ENCODE peak calls at places on chromosomes 7 and 10, in nine cellular contexts. P is esophagus squamous epithelium, N is right cardiac atrium, E is upper lobe of left lung, D is adipocyte, T is neural progenitor cell, G is aorta, K is uterus, A is OCI-LY7. J is an unnamed sample. For H3K4me1, the result is how much of the 10 kb centered on the place peaks cover.

GRCh38 chr10:2935647-2936386 is 131.5 kb upstream of the PFKP start:
- DNase-seq in P (no peak), N (no peak), E (peak), D (no peak), T (no peak), G (no peak), K (no peak), A (no peak), J (no peak)

GRCh38 chr10:18437486-18437885 is 213.9 kb downstream of the NSUN6 start:
- DNase-seq in P (no peak), N (no peak), E (no peak), D (no peak), T (no peak), G (no peak), K (no peak), A (no peak), J (no peak)

GRCh38 chr7:92528188-92528957 is at the start of the genes PEX1 and RBM48:
- DNase-seq in P (peak), N (peak), E (peak), D (peak), T (peak), G (peak), K (peak), A (peak), J (peak)

GRCh38 chr10:123478112-123478511 is 188.0 kb upstream of the GPR26 start:
- DNase-seq in P (no peak), N (no peak), E (no peak), D (no peak), T (no peak), G (no peak), K (no peak), A (no peak), J (no peak)

GRCh38 chr7:106659369-106659962 is 1.5 kb downstream of the CCDC71L start:
- DNase-seq in P (no peak), N (no peak), E (no peak), D (no peak), T (no peak), G (no peak), K (no peak), A (no peak), J (no peak)

GRCh38 chr7:131331806-131332205 is 4.1 kb downstream of the MKLN1 start:
- DNase-seq in P (no peak), N (no peak), E (no peak), D (no peak), T (no peak), G (no peak), K (no peak), A (no peak), J (no peak)

GRCh38 chr7:134936893-134937520 is 49.3 kb upstream of the AGBL3 start:
- DNase-seq in P (no peak), N (no peak), E (no peak), D (peak), T (peak), G (no peak), K (no peak), A (no peak), J (no peak)

GRCh38 chr10:77710759-77711682 is 73.4 kb upstream of the KCNMA1 start:
- DNase-seq in P (no peak), N (peak), E (peak), D (peak), T (peak), G (peak), K (peak), A (peak), J (peak)

GRCh38 chr10:96450514-96451207 is 63.1 kb downstream of the TLL2 start:
- DNase-seq in P (no peak), N (no peak), E (no peak), D (no peak), T (peak), G (no peak), K (no peak), A (no peak), J (no peak)

GRCh38 chr7:157679607-157680006 is 342.8 kb downstream of the DNAJB6 start:
- DNase-seq in P (no peak), N (no peak), E (no peak), D (no peak), T (peak), G (no peak), K (no peak), A (no peak), J (peak)

GRCh38 chr10:69867699-69868558 is 66.2 kb downstream of the COL13A1 start:
- DNase-seq in P (no peak), N (no peak), E (no peak), D (no peak), T (peak), G (no peak), K (no peak), A (no peak), J (no peak)

GRCh38 chr7:123802249-123802648 is 42.7 kb upstream of the HYAL4 start:
- DNase-seq in P (no peak), N (no peak), E (no peak), D (no peak), T (no peak), G (no peak), K (no peak), A (no peak), J (no peak)

GRCh38 chr10:32379314-32379949 is 32.5 kb upstream of the EPC1 start:
- DNase-seq in P (no peak), N (no peak), E (no peak), D (peak), T (peak), G (no peak), K (no peak), A (peak), J (no peak)

GRCh38 chr7:140674899-140675701 is 2.4 kb downstream of the ADCK2 start:
- DNase-seq in P (no peak), N (no peak), E (no peak), D (peak), T (peak), G (no peak), K (no peak), A (peak), J (peak)

GRCh38 chr7:136086712-136087111 is 109.6 kb upstream of the MTPN start:
- DNase-seq in P (no peak), N (peak), E (no peak), D (peak), T (peak), G (no peak), K (peak), A (peak), J (peak)

GRCh38 chr7:108824840-108825540 is 255.3 kb downstream of the DNAJB9 start:
- DNase-seq in P (no peak), N (peak), E (no peak), D (no peak), T (no peak), G (peak), K (peak), A (no peak), J (no peak)

GRCh38 chr7:55130079-55130476 is 111.3 kb downstream of the EGFR start:
- DNase-seq in P (no peak), N (no peak), E (no peak), D (peak), T (peak), G (no peak), K (peak), A (no peak), J (no peak)

GRCh38 chr7:55132550-55132889 is 113.7 kb downstream of the EGFR start:
- DNase-seq in P (no peak), N (no peak), E (no peak), D (no peak), T (no peak), G (no peak), K (no peak), A (no peak), J (no peak)

GRCh38 chr7:55130554-55131198 is 111.9 kb downstream of the EGFR start:
- DNase-seq in P (no peak), N (peak), E (no peak), D (peak), T (peak), G (peak), K (peak), A (no peak), J (peak)

GRCh38 chr7:55132890-55133551 is 114.2 kb downstream of the EGFR start:
- DNase-seq in P (no peak), N (no peak), E (no peak), D (peak), T (no peak), G (peak), K (peak), A (no peak), J (peak)

DNA sequence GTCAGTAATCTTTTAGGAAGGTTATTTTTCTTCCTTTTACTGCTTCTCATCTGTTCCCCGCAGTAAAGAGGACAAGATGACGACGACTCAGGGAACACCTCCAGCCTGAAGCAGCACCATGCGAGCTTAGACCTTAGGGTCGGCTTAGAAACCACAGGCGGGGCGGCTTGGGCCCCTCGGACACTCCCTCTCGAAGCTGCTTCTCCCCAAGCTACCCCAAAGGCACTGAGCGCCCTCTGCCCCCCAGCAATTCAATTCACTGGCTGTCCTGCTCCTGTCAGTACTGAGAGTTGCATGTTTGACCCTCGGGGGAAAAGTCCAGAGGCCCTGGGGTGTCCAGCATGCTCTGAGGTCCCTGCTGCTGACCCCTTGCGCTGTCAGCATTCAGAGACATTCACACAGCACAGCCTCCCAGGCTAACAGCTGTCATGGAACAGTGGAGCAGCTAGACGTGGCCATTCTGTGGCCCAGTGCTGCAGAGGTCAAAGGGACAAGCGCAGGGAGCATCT is 112.7 kb downstream of the EGFR start:
- DNase-seq in P (no peak), N (no peak), E (no peak), D (no peak), T (peak), G (no peak), K (no peak), A (no peak), J (no peak)
- H3K4me1 ChIP-seq in P (under half), N (under half), E (half or more), D (half or more), T (under half), G (under half), K (under half), A (under half), J (half or more)

DNA sequence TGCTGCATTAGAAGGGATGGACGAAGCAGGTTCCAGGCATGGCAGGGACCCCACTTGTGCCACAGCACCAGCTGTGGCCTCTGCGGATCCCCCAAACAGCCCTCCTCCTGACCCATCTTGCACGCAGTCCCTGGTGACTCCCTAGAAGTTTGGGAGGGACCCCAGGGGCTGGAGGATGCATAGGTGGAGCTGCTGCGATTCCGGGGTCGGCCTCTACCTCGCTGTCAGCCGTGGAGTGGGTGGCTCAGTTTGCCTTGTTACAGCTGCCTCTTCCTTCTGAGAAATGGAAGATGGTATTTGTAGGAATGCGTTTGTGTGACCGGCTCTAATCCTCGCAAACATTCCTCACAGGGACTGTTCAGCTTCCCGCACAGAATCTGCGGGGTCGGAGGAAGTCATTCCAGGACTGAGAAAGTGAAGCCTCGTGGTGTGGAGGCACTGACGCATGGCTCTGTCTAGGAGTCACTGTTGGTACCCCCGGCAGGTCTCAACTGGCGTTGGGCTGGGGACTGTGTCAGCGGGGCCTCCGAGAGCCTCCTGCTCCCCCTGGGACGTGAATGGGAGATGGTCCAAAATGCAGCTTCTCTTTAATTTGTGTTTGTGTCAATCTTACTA is 17.5 kb downstream of the PWWP2B start:
- DNase-seq in P (no peak), N (no peak), E (peak), D (no peak), T (peak), G (no peak), K (no peak), A (no peak), J (no peak)
- H3K4me1 ChIP-seq in P (half or more), N (under half), E (half or more), D (under half), T (under half), G (under half), K (under half), A (under half), J (under half)

DNA sequence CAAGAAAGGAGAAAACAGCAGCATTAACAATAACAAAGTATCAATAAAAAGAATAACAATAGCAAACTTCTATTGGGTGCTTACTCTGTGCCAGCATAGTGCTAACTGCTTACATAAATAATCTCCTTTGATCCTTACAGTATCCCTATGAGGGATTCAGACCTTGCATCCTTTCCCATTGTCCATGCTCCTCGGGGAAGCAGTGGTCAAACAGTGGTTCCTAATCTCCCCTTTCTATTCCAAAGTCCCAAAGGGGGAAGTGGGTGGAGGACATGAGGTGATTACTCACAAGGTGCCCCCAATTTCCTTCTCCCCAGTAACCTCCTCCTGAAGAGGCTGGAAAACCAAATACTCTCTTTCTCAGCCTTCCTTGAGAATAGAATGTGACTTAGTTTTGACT is 22.0 kb upstream of the MSMB start:
- DNase-seq in P (no peak), N (no peak), E (no peak), D (no peak), T (peak), G (no peak), K (no peak), A (no peak), J (no peak)
- H3K4me1 ChIP-seq in P (under half), N (under half), E (under half), D (under half), T (under half), G (under half), K (under half), A (under half), J (under half)

GRCh38 chr10:133277277-133277992 is 767 bp upstream of the ADAM8 start:
- DNase-seq in P (no peak), N (peak), E (peak), D (no peak), T (no peak), G (no peak), K (no peak), A (no peak), J (no peak)
- H3K4me1 ChIP-seq in P (under half), N (under half), E (half or more), D (under half), T (under half), G (under half), K (under half), A (under half), J (under half)

GRCh38 chr10:124701435-124701834 is 42.7 kb downstream of the FAM53B start:
- DNase-seq in P (no peak), N (peak), E (no peak), D (no peak), T (no peak), G (peak), K (peak), A (no peak), J (no peak)

GRCh38 chr10:124699471-124700292 is 44.5 kb downstream of the FAM53B start:
- DNase-seq in P (no peak), N (no peak), E (no peak), D (no peak), T (no peak), G (peak), K (no peak), A (no peak), J (no peak)

GRCh38 chr10:124701881-124702656 is 42.1 kb downstream of the FAM53B start:
- DNase-seq in P (no peak), N (peak), E (no peak), D (no peak), T (no peak), G (peak), K (peak), A (no peak), J (no peak)

GRCh38 chr10:124700293-124701037 is 43.7 kb downstream of the FAM53B start:
- DNase-seq in P (no peak), N (no peak), E (no peak), D (no peak), T (no peak), G (peak), K (no peak), A (no peak), J (no peak)

DNA sequence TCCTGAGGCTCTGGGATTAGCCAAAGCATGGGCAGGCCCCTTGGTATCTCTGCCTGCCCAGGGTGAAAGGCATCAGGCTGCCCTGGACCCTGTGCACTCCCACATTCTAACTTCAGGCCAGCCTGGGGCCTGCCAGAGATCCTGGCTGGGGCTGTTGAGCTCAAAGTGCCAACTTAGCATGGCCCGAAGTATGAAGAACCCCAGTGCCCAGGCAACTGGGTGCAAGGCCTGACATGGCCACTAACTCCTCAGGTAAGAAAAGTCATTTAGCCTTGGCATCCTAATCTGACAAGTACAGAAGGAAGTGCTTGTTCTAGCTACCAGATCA is 43.2 kb downstream of the FAM53B start:
- DNase-seq in P (no peak), N (no peak), E (no peak), D (no peak), T (no peak), G (no peak), K (no peak), A (no peak), J (no peak)
- H3K4me1 ChIP-seq in P (under half), N (half or more), E (half or more), D (half or more), T (under half), G (under half), K (under half), A (half or more), J (under half)

GRCh38 chr7:129616530-129616929 is 5.0 kb downstream of the NRF1 start:
- DNase-seq in P (no peak), N (no peak), E (no peak), D (no peak), T (no peak), G (no peak), K (no peak), A (no peak), J (no peak)

GRCh38 chr7:129617178-129617577 is 5.7 kb downstream of the NRF1 start:
- DNase-seq in P (no peak), N (no peak), E (no peak), D (no peak), T (no peak), G (no peak), K (no peak), A (no peak), J (no peak)

GRCh38 chr7:129613016-129613337 is 1.5 kb downstream of the NRF1 start:
- DNase-seq in P (no peak), N (no peak), E (no peak), D (no peak), T (no peak), G (no peak), K (no peak), A (no peak), J (peak)

GRCh38 chr7:129617607-129618006 is 6.1 kb downstream of the NRF1 start:
- DNase-seq in P (no peak), N (no peak), E (no peak), D (no peak), T (no peak), G (no peak), K (no peak), A (no peak), J (no peak)

GRCh38 chr7:129615018-129615417 is 3.5 kb downstream of the NRF1 start:
- DNase-seq in P (no peak), N (no peak), E (no peak), D (peak), T (no peak), G (no peak), K (no peak), A (peak), J (no peak)
- H3K4me1 ChIP-seq in P (under half), N (under half), E (half or more), D (under half), T (under half), G (under half), K (under half), A (half or more), J (under half)

DNA sequence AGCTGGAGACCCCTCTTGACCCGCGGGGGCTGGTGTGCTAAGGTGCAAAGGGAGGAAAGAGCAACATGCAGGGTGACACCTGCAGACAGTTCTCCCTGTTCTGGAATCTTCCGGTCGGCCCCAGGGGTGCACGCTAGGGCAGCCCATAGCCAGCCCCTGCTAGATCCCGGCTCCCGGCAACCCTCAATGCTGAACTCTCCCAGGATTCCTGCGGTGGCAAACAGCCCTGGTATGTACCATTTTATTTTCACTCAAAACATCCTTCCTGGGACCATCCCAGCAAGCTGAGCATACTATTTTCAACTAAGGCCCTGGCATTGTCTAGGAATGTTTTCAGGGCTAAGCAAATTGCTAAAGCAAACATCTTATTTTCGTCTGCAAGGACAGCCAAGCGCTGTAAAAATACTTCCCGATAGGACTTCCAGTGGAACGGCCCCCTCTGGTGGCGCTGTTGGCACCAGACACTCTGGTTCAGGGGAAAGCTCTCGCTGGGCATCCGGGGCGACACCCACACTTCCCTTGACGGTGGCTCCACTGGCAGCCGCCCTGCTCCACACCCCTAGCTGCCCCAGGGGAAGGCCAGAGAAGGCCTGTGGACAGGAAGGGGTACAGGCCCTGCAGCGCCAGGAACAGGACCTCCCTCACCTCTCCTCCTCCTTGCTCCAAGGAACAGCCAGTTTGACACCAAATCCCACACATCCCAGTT is 99.4 kb downstream of the CTBP2 start:
- DNase-seq in P (no peak), N (peak), E (peak), D (peak), T (peak), G (peak), K (peak), A (peak), J (peak)
- H3K4me1 ChIP-seq in P (half or more), N (half or more), E (half or more), D (half or more), T (under half), G (under half), K (half or more), A (half or more), J (half or more)

J was measured in SJSA1.